ENCODE peak calls at places on chromosomes 3 and 15, in four cellular contexts. P is fibroblast of mammary gland; V is stimulated activated CD8-positive, alpha-beta memory T cell treated with anti-CD3 and anti-CD28 coated beads, Interleukin-12 subunit alpha, Interleukin-12 subunit beta, amount 100 ng/mL, for 1 hour; Q is body of pancreas. W is an unnamed sample.

GRCh38 chr3:49269443-49269842 is 7.6 kb downstream of the C3orf62 start:
- DNase-seq in P (no peak), V (no peak), Q (no peak), W (no peak)

GRCh38 chr15:27449940-27450339 is 479.0 kb downstream of the GABRG3 start:
- DNase-seq in P (no peak), V (no peak), Q (no peak), W (no peak)

GRCh38 chr15:84654689-84655453 is 788 bp upstream of the WDR73 start:
- DNase-seq in P (peak), V (peak), Q (peak), W (peak)

GRCh38 chr3:191882289-191882688 is 421.3 kb downstream of the PYDC2 start:
- DNase-seq in P (no peak), V (no peak), Q (no peak), W (no peak)

GRCh38 chr3:142087676-142088075 is 61.7 kb downstream of the TFDP2 start:
- DNase-seq in P (peak), V (no peak), Q (no peak), W (no peak)

GRCh38 chr3:61872077-61872706 is 310.8 kb downstream of the PTPRG start:
- DNase-seq in P (peak), V (no peak), Q (no peak), W (no peak)

GRCh38 chr15:42593143-42593542 is 17.7 kb downstream of the STARD9 start:
- DNase-seq in P (peak), V (no peak), Q (no peak), W (peak)

GRCh38 chr15:80331886-80332406 is 72.2 kb upstream of the ARNT2 start:
- DNase-seq in P (no peak), V (no peak), Q (no peak), W (no peak)

GRCh38 chr3:66039590-66039887 is 821 bp upstream of the MAGI1 start:
- DNase-seq in P (peak), V (no peak), Q (peak), W (peak)

GRCh38 chr3:168981396-168981795 is 682.1 kb downstream of the MECOM start:
- DNase-seq in P (peak), V (no peak), Q (no peak), W (no peak)

GRCh38 chr3:11705049-11705448 is 61.3 kb upstream of the VGLL4 start:
- DNase-seq in P (no peak), V (no peak), Q (no peak), W (no peak)

GRCh38 chr3:142148871-142149860 is at the start of gene TFDP2:
- DNase-seq in P (peak), V (peak), Q (peak), W (peak)

GRCh38 chr3:88986834-88987233 is 120.6 kb upstream of the EPHA3 start:
- DNase-seq in P (peak), V (no peak), Q (no peak), W (no peak)

GRCh38 chr3:42666022-42666421 is 12.5 kb downstream of the ZBTB47 start:
- DNase-seq in P (no peak), V (no peak), Q (no peak), W (no peak)

GRCh38 chr3:43373588-43373935 is 87.2 kb downstream of the SNRK start:
- DNase-seq in P (no peak), V (no peak), Q (no peak), W (no peak)

GRCh38 chr15:32859246-32859645 is 141.4 kb downstream of the GREM1 start:
- DNase-seq in P (no peak), V (no peak), Q (no peak), W (no peak)

GRCh38 chr3:8325306-8325705 is 176.3 kb upstream of the LMCD1 start:
- DNase-seq in P (no peak), V (no peak), Q (no peak), W (no peak)

GRCh38 chr3:47836986-47837385 is 34.0 kb downstream of the DHX30 start:
- DNase-seq in P (no peak), V (no peak), Q (no peak), W (no peak)

GRCh38 chr15:58241872-58242271 is 103.7 kb downstream of the AQP9 start:
- DNase-seq in P (no peak), V (no peak), Q (no peak), W (no peak)

GRCh38 chr3:25033407-25034029 is 394.5 kb upstream of the RARB start:
- DNase-seq in P (peak), V (no peak), Q (peak), W (peak)

GRCh38 chr3:171776411-171776810 is 33.9 kb downstream of the PLD1 start:
- DNase-seq in P (no peak), V (no peak), Q (no peak), W (no peak)

GRCh38 chr3:30700702-30701321 is 94.4 kb downstream of the TGFBR2 start:
- DNase-seq in P (no peak), V (no peak), Q (no peak), W (no peak)

GRCh38 chr3:42728668-42729364 is 26.2 kb upstream of the HHATL start:
- DNase-seq in P (no peak), V (no peak), Q (no peak), W (no peak)

GRCh38 chr3:112096176-112096575 is 10.0 kb downstream of the C3orf52 start:
- DNase-seq in P (no peak), V (no peak), Q (no peak), W (no peak)

GRCh38 chr3:131804565-131805133 is 230.2 kb downstream of the CPNE4 start:
- DNase-seq in P (no peak), V (no peak), Q (peak), W (no peak)

GRCh38 chr3:78728406-78729145 is 1039.2 kb downstream of the ROBO1 start:
- DNase-seq in P (peak), V (no peak), Q (peak), W (peak)

GRCh38 chr3:156620901-156621300 is 53.5 kb upstream of the TIPARP start:
- DNase-seq in P (peak), V (no peak), Q (no peak), W (no peak)

GRCh38 chr15:69175536-69175935 is 15.1 kb downstream of the GLCE start:
- DNase-seq in P (no peak), V (no peak), Q (no peak), W (no peak)

GRCh38 chr15:88476635-88477038 is 9.1 kb downstream of the MRPS11 start:
- DNase-seq in P (peak), V (no peak), Q (peak), W (no peak)

GRCh38 chr3:122627301-122627700 is 49.9 kb downstream of the PARP15 start:
- DNase-seq in P (no peak), V (no peak), Q (no peak), W (no peak)

GRCh38 chr3:157508461-157508860 is 5.2 kb upstream of the VEPH1 start:
- DNase-seq in P (no peak), V (no peak), Q (no peak), W (no peak)

GRCh38 chr3:117892991-117893390 is 1141.7 kb downstream of the IGSF11 start:
- DNase-seq in P (no peak), V (no peak), Q (no peak), W (no peak)

GRCh38 chr3:132587401-132587800 is 9.7 kb upstream of the ACKR4 start:
- DNase-seq in P (no peak), V (no peak), Q (no peak), W (no peak)

GRCh38 chr3:112111785-112112402 is 21.2 kb downstream of the GCSAM start:
- DNase-seq in P (peak), V (peak), Q (peak), W (peak)

W was measured in transverse colon.